ENCODE peak calls at places on chromosomes 1 and 21, in seven cellular contexts. T, L, E, N, I, J and F are unnamed samples.

GRCh38 chr1:218481116-218481775 is 136.1 kb downstream of the TGFB2 start:
- DNase-seq in T (no peak), I (no peak), L (no peak), N (no peak), J (no peak), E (no peak), F (no peak)

GRCh38 chr1:202283991-202284390 is 57.7 kb downstream of the UBE2T start:
- DNase-seq in I (no peak), J (no peak), N (no peak), L (no peak), T (no peak), E (no peak), F (no peak)

GRCh38 chr1:204398197-204399125 is 13.2 kb downstream of the PPP1R15B start:
- DNase-seq in T (no peak), E (no peak), J (no peak), L (no peak), N (peak), I (peak), F (peak)

GRCh38 chr1:58013237-58013636 is 533.3 kb downstream of the OMA1 start:
- DNase-seq in J (no peak), I (no peak), L (no peak), N (no peak), T (no peak), E (no peak), F (no peak)

GRCh38 chr1:114103992-114104391 is 49.7 kb downstream of the SYT6 start:
- DNase-seq in E (no peak), T (no peak), N (no peak), J (no peak), L (no peak), I (no peak), F (no peak)

GRCh38 chr1:225423518-225423855 is 4.4 kb downstream of the LBR start:
- DNase-seq in I (no peak), J (no peak), T (no peak), L (no peak), N (no peak), E (no peak), F (no peak)

GRCh38 chr1:151346082-151346768 is 827 bp downstream of the RFX5 start:
- DNase-seq in I (no peak), E (no peak), L (no peak), T (no peak), N (no peak), J (no peak), F (no peak)

GRCh38 chr21:18204931-18205330 is 39.7 kb upstream of the CHODL start:
- DNase-seq in E (no peak), I (no peak), J (no peak), N (no peak), T (no peak), L (no peak), F (no peak)

GRCh38 chr1:244603498-244603897 is 49.4 kb upstream of the DESI2 start:
- DNase-seq in N (peak), L (no peak), I (no peak), J (no peak), T (no peak), E (no peak), F (no peak)

GRCh38 chr1:150194381-150195031 is 41.4 kb downstream of the ANP32E start:
- DNase-seq in T (no peak), E (no peak), N (no peak), L (no peak), I (no peak), J (no peak), F (no peak)

GRCh38 chr1:28456078-28456477 is 49.8 kb upstream of the RCC1 start:
- DNase-seq in L (no peak), J (no peak), T (no peak), I (no peak), E (no peak), N (no peak), F (no peak)

GRCh38 chr21:45997205-45997494 is 15.6 kb downstream of the COL6A1 start:
- DNase-seq in J (no peak), I (peak), E (no peak), L (no peak), T (no peak), N (no peak), F (no peak)
- H3K27ac ChIP-seq in J (no peak), I (no peak), E (no peak), L (no peak), T (no peak), N (no peak), F (no peak)

GRCh38 chr1:54460861-54461382 is 54.7 kb upstream of the SSBP3 start:
- DNase-seq in T (no peak), L (no peak), I (no peak), J (no peak), N (no peak), E (no peak), F (no peak)
- H3K27ac ChIP-seq in T (no peak), L (no peak), I (no peak), J (no peak), N (no peak), E (no peak), F (no peak)

GRCh38 chr1:93798301-93798700 is 80.7 kb downstream of the DNTTIP2 start:
- DNase-seq in J (no peak), T (no peak), L (no peak), E (no peak), N (no peak), I (no peak), F (no peak)
- H3K27ac ChIP-seq in J (no peak), T (no peak), L (peak), E (no peak), N (no peak), I (no peak), F (no peak)

GRCh38 chr1:19443321-19443720 is 42.0 kb downstream of the CAPZB start:
- DNase-seq in I (no peak), N (no peak), E (no peak), J (no peak), T (no peak), L (no peak), F (no peak)
- H3K27ac ChIP-seq in I (peak), N (no peak), E (peak), J (peak), T (no peak), L (peak), F (no peak)